ENCODE peak calls at places on chromosome 1, in ten cellular contexts. Z is retina; H is dermis blood vessel endothelial cell; N is foreskin keratinocyte; Q is activated effector memory CD4-positive, alpha-beta T cell treated with Interleukin-2 at 50 U/mL for 16 hours; Y is stimulated activated CD4-positive, alpha-beta T cell treated with anti-CD3 and anti-CD28 coated beads, Interleukin-4, amount 100 ng/mL, for 4 hours; V is fibroblast of lung; U is right cardiac atrium; S is AG20443; C is nephron progenitor cell. F is an unnamed sample.

GRCh38 chr1:169326644-169327316 is 40.8 kb downstream of the NME7 start:
- DNase-seq in Z (no peak), H (peak; percentile 76), N (peak; percentile 46), Q (no peak), Y (no peak), V (peak; percentile 64), U (no peak), S (peak; percentile 12), C (no peak), F (peak; percentile 39)

GRCh38 chr1:171643156-171643555 is 9.3 kb downstream of the MYOC start:
- DNase-seq in Z (no peak), H (no peak), N (no peak), Q (no peak), Y (no peak), V (no peak), U (no peak), S (no peak), C (no peak), F (no peak)

GRCh38 chr1:201888282-201889033 is at the start of gene SHISA4:
- DNase-seq in Z (peak; percentile 89), H (peak; percentile 74), N (no peak), Q (no peak), Y (peak; percentile 8), V (peak; percentile 61), U (peak; percentile 94), S (peak; percentile 90), C (peak; percentile 56), F (no peak)

GRCh38 chr1:10667815-10668214 is 128.6 kb downstream of the CASZ1 start:
- DNase-seq in Z (no peak), H (no peak), N (no peak), Q (no peak), Y (no peak), V (no peak), U (no peak), S (no peak), C (no peak), F (no peak)

GRCh38 chr1:101175886-101176285 is 60.9 kb upstream of the S1PR1 start:
- DNase-seq in Z (no peak), H (peak; percentile 75), N (peak; percentile 34), Q (no peak), Y (no peak), V (peak; percentile 10), U (no peak), S (peak; percentile 11), C (no peak), F (no peak)

GRCh38 chr1:203544485-203544884 is 50.5 kb downstream of the OPTC start:
- DNase-seq in Z (no peak), H (no peak), N (no peak), Q (no peak), Y (no peak), V (no peak), U (no peak), S (no peak), C (no peak), F (no peak)

GRCh38 chr1:119674110-119674509 is 26.0 kb upstream of the ZNF697 start:
- DNase-seq in Z (no peak), H (peak; percentile 72), N (peak; percentile 96), Q (no peak), Y (no peak), V (peak; percentile 66), U (no peak), S (peak; percentile 53), C (no peak), F (no peak)

GRCh38 chr1:101945884-101946283 is 50.8 kb downstream of the OLFM3 start:
- DNase-seq in Z (no peak), H (no peak), N (peak; percentile 4), Q (no peak), Y (no peak), V (no peak), U (no peak), S (no peak), C (no peak), F (no peak)

F was measured in glomerular endothelial cell.